ENCODE peak calls at places on chromosomes 4 and X, in seven cellular contexts. S is GM23248; V is NCI-H1092; K is GM13977; D is activated CD4-positive, alpha-beta T cell treated with anti-CD3 and anti-CD28 coated beads, Interleukin-2, amount 10 ng/mL, durations not matched to agents 7 days and 5 days; P is mesendoderm; U is HTR-8/SVneo. W is an unnamed sample.
A peak's percentile ranks its signal among the peaks of the same experiment; 100 is the strongest.

GRCh38 chr4:47749858-47750257 is 88.0 kb downstream of the CORIN start:
- DNase-seq in S (no peak), V (no peak), K (no peak), D (no peak), P (no peak), U (no peak), W (no peak)

GRCh38 chr4:73520821-73521220 is 39.3 kb downstream of the AFM start:
- DNase-seq in S (peak; percentile 68), V (no peak), K (no peak), D (no peak), P (peak; percentile 88), U (no peak), W (no peak)

GRCh38 chr4:152065545-152065944 is 304.7 kb upstream of the GATB start:
- DNase-seq in S (no peak), V (no peak), K (no peak), D (no peak), P (no peak), U (no peak), W (no peak)

GRCh38 chrX:44456685-44457084 is 86.0 kb downstream of the FUNDC1 start:
- DNase-seq in S (no peak), V (no peak), K (no peak), D (no peak), P (no peak), U (no peak), W (no peak)

GRCh38 chr4:15104825-15105224 is 102.5 kb downstream of the CPEB2 start:
- DNase-seq in S (no peak), V (no peak), K (no peak), D (no peak), P (no peak), U (no peak), W (no peak)

GRCh38 chr4:3229964-3230363 is 19.0 kb upstream of the MSANTD1 start:
- DNase-seq in S (no peak), V (no peak), K (no peak), D (no peak), P (no peak), U (no peak), W (no peak)

GRCh38 chrX:39875834-39876625 is 221.7 kb downstream of the BCOR start:
- DNase-seq in S (no peak), V (no peak), K (no peak), D (no peak), P (no peak), U (no peak), W (no peak)

GRCh38 chr4:98166025-98166730 is 22.9 kb upstream of the STPG2 start:
- DNase-seq in S (peak; percentile 51), V (no peak), K (no peak), D (no peak), P (no peak), U (peak; percentile 1), W (no peak)

GRCh38 chr4:3009422-3009821 is 46.1 kb downstream of the GRK4 start:
- DNase-seq in S (peak; percentile 68), V (no peak), K (peak; percentile 56), D (peak; percentile 18), P (peak; percentile 57), U (peak; percentile 22), W (no peak)

GRCh38 chrX:128781506-128781905 is 729.3 kb upstream of the ACTRT1 start:
- DNase-seq in S (no peak), V (peak; percentile 35), K (peak; percentile 47), D (peak; percentile 31), P (peak; percentile 83), U (no peak), W (no peak)

GRCh38 chr4:57190651-57191481 is 80.7 kb upstream of the IGFBP7 start:
- DNase-seq in S (peak; percentile 26), V (no peak), K (peak; percentile 60), D (peak; percentile 18), P (peak; percentile 84), U (no peak), W (peak; percentile 50)

GRCh38 chr4:1871471-1872021 is 353 bp downstream of the NSD2 start:
- DNase-seq in S (peak; percentile 59), V (no peak), K (peak; percentile 67), D (no peak), P (peak; percentile 47), U (no peak), W (peak; percentile 84)